ENCODE peak calls at places on chromosomes 3 and 15, in six cellular contexts. S is body of pancreas, W is A673, K is MM.1S, H is transverse colon, E is HCT116. N is an unnamed sample. For H3K4me1, the result is how much of the 10 kb centered on the place peaks cover.

GRCh38 chr3:183259087-183259486 is 6.0 kb downstream of the B3GNT5 start:
- DNase-seq in S (no peak), W (no peak), K (no peak), H (no peak), E (no peak), N (no peak)

GRCh38 chr15:89489376-89489775 is 7.0 kb downstream of the RHCG start:
- DNase-seq in S (no peak), W (no peak), K (no peak), H (no peak), E (no peak), N (peak)

GRCh38 chr3:57981483-57982087 is 26.6 kb upstream of the FLNB start:
- DNase-seq in S (no peak), W (no peak), K (no peak), H (no peak), E (no peak), N (no peak)

GRCh38 chr15:71925145-71925544 is 114.8 kb downstream of the NR2E3 start:
- DNase-seq in S (no peak), W (no peak), K (no peak), H (no peak), E (no peak), N (no peak)

GRCh38 chr15:74134387-74135027 is 4.1 kb downstream of the ISLR2 start:
- DNase-seq in S (peak), W (no peak), K (no peak), H (peak), E (no peak), N (peak)

GRCh38 chr15:76163429-76164020 is 103.7 kb downstream of the TMEM266 start:
- DNase-seq in S (peak), W (no peak), K (no peak), H (peak), E (no peak), N (peak)

GRCh38 chr3:10459954-10460754 is 45.2 kb downstream of the ATP2B2 start:
- DNase-seq in S (peak), W (peak), K (peak), H (peak), E (peak), N (no peak)

GRCh38 chr3:94234177-94234788 is 171.4 kb downstream of the NSUN3 start:
- DNase-seq in S (peak), W (peak), K (peak), H (no peak), E (peak), N (no peak)

GRCh38 chr3:195462308-195462610 is 19.4 kb upstream of the ACAP2 start:
- DNase-seq in S (no peak), W (no peak), K (no peak), H (peak), E (no peak), N (no peak)

GRCh38 chr15:49644364-49644794 is 23.5 kb downstream of the DTWD1 start:
- DNase-seq in S (no peak), W (no peak), K (no peak), H (no peak), E (no peak), N (no peak)

GRCh38 chr15:90097475-90097874 is 4.8 kb downstream of the IDH2 start:
- DNase-seq in S (no peak), W (no peak), K (peak), H (peak), E (no peak), N (no peak)

GRCh38 chr15:60397772-60398445 is at the start of gene ANXA2:
- DNase-seq in S (peak), W (peak), K (peak), H (peak), E (peak), N (peak)

GRCh38 chr15:83653639-83654378 is at the start of gene ADAMTSL3:
- DNase-seq in S (peak), W (peak), K (no peak), H (peak), E (no peak), N (peak)

GRCh38 chr15:66679043-66679656 is 22.9 kb upstream of the SMAD6 start:
- DNase-seq in S (no peak), W (no peak), K (no peak), H (no peak), E (no peak), N (no peak)

GRCh38 chr3:95172549-95172948 is 1109.7 kb downstream of the NSUN3 start:
- DNase-seq in S (peak), W (no peak), K (no peak), H (no peak), E (no peak), N (no peak)

GRCh38 chr15:88385078-88385700 is 82.0 kb downstream of the MRPL46 start:
- DNase-seq in S (no peak), W (no peak), K (no peak), H (no peak), E (no peak), N (no peak)

GRCh38 chr15:64067564-64068030 is 21.3 kb upstream of the DAPK2 start:
- DNase-seq in S (peak), W (peak), K (peak), H (peak), E (no peak), N (peak)

GRCh38 chr3:14568269-14568668 is 28.1 kb upstream of the GRIP2 start:
- DNase-seq in S (no peak), W (no peak), K (no peak), H (no peak), E (no peak), N (no peak)

GRCh38 chr3:59386165-59386564 is 336.3 kb upstream of the CFAP20DC start:
- DNase-seq in S (no peak), W (no peak), K (peak), H (no peak), E (no peak), N (no peak)

GRCh38 chr3:125582707-125583106 is 12.6 kb downstream of the OSBPL11 start:
- DNase-seq in S (no peak), W (peak), K (no peak), H (no peak), E (peak), N (no peak)

GRCh38 chr3:31804251-31805051 is 176.6 kb downstream of the OSBPL10 start:
- DNase-seq in S (no peak), W (no peak), K (no peak), H (no peak), E (no peak), N (no peak)

GRCh38 chr3:187770224-187770623 is 25.0 kb upstream of the BCL6 start:
- DNase-seq in S (no peak), W (no peak), K (peak), H (no peak), E (no peak), N (no peak)
- H3K4me3 ChIP-seq in S (no peak), W (no peak), K (no peak), H (no peak), E (no peak), N (no peak)

GRCh38 chr3:41961061-41961749 is 698 bp downstream of the ULK4 start:
- DNase-seq in S (peak), W (peak), K (peak), H (peak), E (peak), N (peak)
- H3K27ac ChIP-seq in S (peak), W (peak), K (peak), H (peak), E (peak), N (peak)

DNA sequence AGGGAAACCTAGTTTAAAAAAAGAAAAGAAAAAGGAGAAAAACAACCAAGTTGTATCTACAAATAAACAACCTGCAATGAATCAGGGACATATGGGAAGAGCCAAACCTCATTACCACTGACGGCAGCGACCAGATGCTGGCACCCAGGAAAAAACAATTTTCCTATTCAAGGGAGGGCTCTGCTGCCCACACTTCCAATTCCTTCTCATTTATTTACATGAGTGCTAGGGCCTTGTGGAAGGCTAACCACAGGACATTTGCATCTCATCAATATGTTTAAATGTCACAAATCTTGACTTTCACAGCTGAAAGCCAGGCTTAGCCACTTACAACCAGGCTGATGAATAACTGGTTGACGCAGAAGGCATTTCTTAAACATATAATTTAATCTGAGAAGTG is 36.0 kb downstream of the RFTN1 start:
- DNase-seq in S (no peak), W (no peak), K (no peak), H (no peak), E (no peak), N (no peak)
- H3K4me1 ChIP-seq in S (under half), W (under half), K (under half), H (under half), E (under half), N (under half)

GRCh38 chr3:64221564-64222257 is 3.6 kb downstream of the PRICKLE2 start:
- DNase-seq in S (no peak), W (no peak), K (no peak), H (no peak), E (no peak), N (no peak)
- H3K4me3 ChIP-seq in S (no peak), W (no peak), K (peak), H (no peak), E (no peak), N (no peak)

DNA sequence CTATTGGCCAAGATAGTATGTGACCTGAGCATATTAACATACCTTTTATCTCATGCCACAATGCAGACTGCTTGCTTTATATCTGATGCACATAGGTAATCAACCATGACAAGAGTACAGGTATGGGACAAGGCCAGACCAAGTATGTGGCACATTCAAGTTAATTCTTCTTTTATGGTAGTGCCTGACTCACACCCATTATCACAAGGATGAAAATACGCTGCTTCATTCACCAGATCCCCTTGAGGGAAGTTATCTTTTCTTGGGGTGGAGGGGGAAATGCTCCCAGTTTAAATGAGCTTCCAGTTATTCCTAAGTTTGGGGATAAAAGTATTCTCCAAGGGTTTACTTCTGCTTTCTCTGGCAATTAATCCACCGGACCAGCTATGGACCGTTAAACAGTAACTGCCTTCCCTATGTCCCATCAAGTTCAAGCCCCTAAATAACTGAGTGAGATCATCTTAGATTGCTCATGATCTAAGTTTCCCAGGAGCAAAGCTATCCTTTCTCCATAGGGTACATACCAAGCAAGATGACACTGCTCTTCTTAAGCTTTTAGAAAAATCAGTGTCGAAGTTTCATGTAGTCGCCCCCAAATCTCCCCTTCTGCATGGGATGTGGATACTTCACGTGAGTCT is 1.9 kb downstream of the COL8A1 start:
- DNase-seq in S (no peak), W (no peak), K (no peak), H (no peak), E (no peak), N (no peak)
- H3K27ac ChIP-seq in S (no peak), W (no peak), K (no peak), H (peak), E (no peak), N (peak)

DNA sequence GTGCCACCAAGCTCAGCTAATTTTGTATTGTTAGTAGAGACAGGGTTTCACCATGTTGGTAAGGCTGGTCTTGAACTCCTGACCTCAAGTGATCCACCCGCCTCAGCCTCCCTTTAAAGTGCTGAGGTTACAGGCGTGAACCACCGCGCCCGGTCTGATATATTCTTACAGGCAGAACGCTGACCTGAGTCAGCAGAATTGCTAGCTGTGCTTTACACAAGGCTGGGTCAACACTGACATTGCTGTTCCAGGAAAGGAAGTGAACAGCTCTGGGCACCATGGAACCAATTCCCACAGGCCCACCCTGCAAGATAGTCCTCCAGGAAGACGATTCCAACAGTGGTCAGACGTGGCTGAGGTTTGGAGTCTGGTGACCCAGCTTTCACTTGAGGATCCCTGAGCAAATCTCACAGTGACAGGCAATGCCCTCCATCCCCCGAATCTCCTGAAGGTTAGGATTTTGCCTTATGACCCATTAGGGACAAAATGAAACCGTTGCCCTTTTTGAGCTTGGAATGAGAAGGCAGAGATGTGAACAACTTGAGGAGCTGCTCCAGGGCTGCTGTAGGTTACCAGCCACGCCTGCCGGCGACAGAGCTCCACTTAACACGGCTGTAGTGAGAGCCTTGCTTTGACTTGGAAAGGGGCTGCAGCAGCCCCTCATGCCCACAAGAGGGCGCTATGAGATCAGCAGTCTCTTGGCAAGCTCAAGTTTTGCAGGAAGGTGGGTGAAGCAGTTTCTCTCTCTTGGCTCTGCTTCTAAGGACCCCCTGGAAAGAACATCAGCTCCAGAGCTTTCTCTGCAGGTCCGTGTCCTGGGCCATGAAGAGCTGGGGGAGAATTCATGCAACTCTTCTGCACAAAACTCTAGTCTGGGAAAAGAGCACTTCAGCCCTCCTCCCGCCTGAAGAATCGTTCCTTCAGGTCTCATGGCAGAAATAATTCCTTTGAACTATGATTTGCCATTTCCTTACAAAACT is 74.1 kb downstream of the SENP2 start:
- DNase-seq in S (peak), W (peak), K (peak), H (peak), E (peak), N (peak)
- H3K4me1 ChIP-seq in S (under half), W (under half), K (under half), H (under half), E (under half), N (under half)

N was measured in tibial artery.